ENCODE peak calls at places on chromosomes 6 and 20, in four cellular contexts. One of them, this sample, is unnamed.

GRCh38 chr20:58086763-58087566 is 141.5 kb downstream of the ANKRD60 start:
- DNase-seq in Panc1: peak; percentile 38
- DNase-seq in K562: peak; percentile 43
- DNase-seq in HepG2: peak; percentile 51
- DNase-seq in this sample: peak; percentile 16

GRCh38 chr20:25706793-25707192 is 10.1 kb upstream of the ZNF337 start:
- DNase-seq in HepG2: no peak
- DNase-seq in Panc1: no peak
- DNase-seq in K562: no peak
- DNase-seq in this sample: no peak

GRCh38 chr6:136365781-136366354 is 76.2 kb upstream of the BCLAF1 start:
- DNase-seq in K562: no peak
- DNase-seq in Panc1: no peak
- DNase-seq in HepG2: no peak
- DNase-seq in this sample: no peak

GRCh38 chr6:10138917-10139316 is 276.0 kb downstream of the TFAP2A start:
- DNase-seq in HepG2: no peak
- DNase-seq in Panc1: no peak
- DNase-seq in K562: no peak
- DNase-seq in this sample: no peak

GRCh38 chr20:12700701-12701100 is 308.1 kb upstream of the SPTLC3 start:
- DNase-seq in Panc1: no peak
- DNase-seq in HepG2: no peak
- DNase-seq in K562: no peak
- DNase-seq in this sample: no peak

GRCh38 chr20:20195011-20195705 is 142.8 kb downstream of the CFAP61 start:
- DNase-seq in HepG2: no peak
- DNase-seq in K562: no peak
- DNase-seq in Panc1: no peak
- DNase-seq in this sample: no peak

GRCh38 chr6:170100046-170100445 is 190.8 kb downstream of the DLL1 start:
- DNase-seq in Panc1: no peak
- DNase-seq in K562: no peak
- DNase-seq in HepG2: no peak
- DNase-seq in this sample: no peak

GRCh38 chr20:6702144-6702543 is 65.3 kb upstream of the BMP2 start:
- DNase-seq in HepG2: no peak
- DNase-seq in K562: no peak
- DNase-seq in Panc1: no peak
- DNase-seq in this sample: no peak

GRCh38 chr6:88302769-88303230 is 136.7 kb upstream of the CNR1 start:
- DNase-seq in Panc1: no peak
- DNase-seq in HepG2: no peak
- DNase-seq in K562: no peak
- DNase-seq in this sample: no peak

GRCh38 chr20:48824830-48825550 is 2.8 kb downstream of the PREX1 start:
- DNase-seq in HepG2: no peak
- DNase-seq in K562: no peak
- DNase-seq in Panc1: no peak
- DNase-seq in this sample: no peak

GRCh38 chr6:136508701-136509387 is 41.4 kb downstream of the MAP7 start:
- DNase-seq in K562: no peak
- DNase-seq in HepG2: no peak
- DNase-seq in Panc1: no peak
- DNase-seq in this sample: no peak

GRCh38 chr6:37668251-37668650 is 29.4 kb downstream of the MDGA1 start:
- DNase-seq in K562: no peak
- DNase-seq in HepG2: peak; percentile 10
- DNase-seq in Panc1: no peak
- DNase-seq in this sample: no peak

GRCh38 chr20:51163996-51164600 is 141.2 kb upstream of the KCNG1 start:
- DNase-seq in Panc1: no peak
- DNase-seq in HepG2: no peak
- DNase-seq in K562: no peak
- DNase-seq in this sample: no peak
- TF ChIP-seq TCF7L2 in Panc1: no peak
- TF ChIP-seq TCF7L2 in HepG2: no peak
- TF ChIP-seq TCF7L2 in K562: no peak
- TF ChIP-seq TCF7L2 in this sample: no peak

GRCh38 chr6:82084324-82084920 is 163.1 kb downstream of the IBTK start:
- DNase-seq in K562: no peak
- DNase-seq in Panc1: no peak
- DNase-seq in HepG2: peak; percentile 96
- DNase-seq in this sample: no peak

GRCh38 chr6:82080767-82081166 is 166.8 kb downstream of the IBTK start:
- DNase-seq in Panc1: no peak
- DNase-seq in K562: no peak
- DNase-seq in HepG2: no peak
- DNase-seq in this sample: no peak

GRCh38 chr6:82085701-82086100 is 161.8 kb downstream of the IBTK start:
- DNase-seq in Panc1: no peak
- DNase-seq in HepG2: no peak
- DNase-seq in K562: no peak
- DNase-seq in this sample: no peak

GRCh38 chr6:82086944-82087343 is 160.6 kb downstream of the IBTK start:
- DNase-seq in K562: no peak
- DNase-seq in HepG2: peak; percentile 81
- DNase-seq in Panc1: no peak
- DNase-seq in this sample: no peak

GRCh38 chr6:82083646-82084045 is 163.9 kb downstream of the IBTK start:
- DNase-seq in HepG2: no peak
- DNase-seq in Panc1: no peak
- DNase-seq in K562: no peak
- DNase-seq in this sample: no peak
- TF ChIP-seq POLR2AphosphoS5 in HepG2: no peak
- TF ChIP-seq POLR2AphosphoS5 in Panc1: no peak
- TF ChIP-seq POLR2AphosphoS5 in K562: no peak
- TF ChIP-seq POLR2AphosphoS5 in this sample: no peak

DNA sequence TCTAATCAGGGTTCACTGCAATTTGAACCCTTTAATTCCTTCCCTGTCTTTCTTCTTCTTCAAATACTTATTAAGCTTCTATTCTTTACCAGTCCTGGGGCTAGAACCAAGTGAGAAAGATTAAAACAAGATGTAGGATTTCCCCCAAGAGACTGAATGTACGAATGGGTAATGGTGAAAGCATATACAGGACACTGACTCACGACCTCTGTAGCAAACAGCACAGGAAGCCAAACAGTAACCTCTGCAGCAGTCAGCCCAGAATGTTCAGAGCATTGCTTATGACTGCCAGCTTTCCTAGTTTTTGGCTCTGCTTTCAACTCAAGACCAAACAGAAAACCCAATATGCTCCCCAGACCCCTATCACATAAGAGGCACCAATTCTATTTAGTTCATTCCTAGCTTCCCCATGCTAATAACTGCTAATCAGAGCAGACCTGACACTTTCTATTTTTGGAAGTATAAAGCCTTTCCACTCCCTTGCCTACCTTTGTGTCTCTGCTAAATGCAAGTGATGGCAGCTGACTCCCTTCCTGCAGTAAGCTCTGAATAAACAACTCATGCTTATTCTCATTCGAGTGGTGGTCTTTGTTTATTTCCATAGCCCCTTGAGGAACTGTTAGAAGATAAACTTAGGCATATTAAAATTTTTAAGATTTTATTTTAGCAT is 690.6 kb downstream of the EPM2A start:
- DNase-seq in Panc1: no peak
- DNase-seq in K562: no peak
- DNase-seq in HepG2: no peak
- DNase-seq in this sample: no peak
- TF ChIP-seq TCF7L2 in Panc1: no peak
- TF ChIP-seq TCF7L2 in K562: no peak
- TF ChIP-seq TCF7L2 in HepG2: no peak
- TF ChIP-seq TCF7L2 in this sample: no peak

GRCh38 chr20:34600892-34601653 is 42.6 kb downstream of the MAP1LC3A start:
- DNase-seq in K562: no peak
- DNase-seq in Panc1: no peak
- DNase-seq in HepG2: no peak
- DNase-seq in this sample: no peak

DNA sequence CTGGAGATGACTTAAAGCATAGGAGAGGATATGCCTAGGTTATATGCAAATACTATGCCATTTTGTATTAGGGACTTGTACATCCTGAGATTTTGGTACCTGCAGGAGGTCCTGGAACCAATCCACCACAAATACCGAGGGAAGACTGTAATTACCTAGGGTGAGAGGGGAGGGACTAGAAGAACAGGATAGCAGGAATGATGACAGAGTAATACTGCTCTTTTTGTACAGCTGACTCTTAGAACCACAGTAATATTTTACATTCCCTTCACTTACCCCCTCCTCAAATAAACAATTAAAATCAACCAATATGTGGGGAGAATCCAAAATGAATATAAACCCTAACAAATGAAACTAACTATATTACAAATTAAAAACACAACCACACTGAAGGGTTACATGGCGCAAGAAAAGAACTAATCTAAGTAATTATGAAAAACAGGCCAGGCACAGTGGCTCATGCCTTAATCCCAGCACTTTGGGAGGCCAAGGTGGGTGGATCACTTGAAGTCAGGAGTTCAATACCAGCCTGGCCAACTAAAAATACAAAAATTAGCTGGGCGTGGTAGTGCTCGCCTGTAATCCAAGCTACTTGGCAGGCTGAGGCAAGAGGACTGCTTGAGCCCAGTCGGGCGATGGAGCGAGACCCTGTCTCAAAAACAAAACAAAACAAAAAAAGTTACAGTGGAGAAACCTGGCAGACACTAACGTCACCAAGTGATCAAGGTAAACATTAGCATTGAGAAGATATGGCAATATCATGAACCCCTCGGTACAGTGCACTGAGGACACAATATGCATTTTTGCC is 37.1 kb downstream of the MAP1LC3A start:
- DNase-seq in HepG2: no peak
- DNase-seq in K562: no peak
- DNase-seq in Panc1: no peak
- DNase-seq in this sample: no peak
- TF ChIP-seq POLR2AphosphoS5 in HepG2: no peak
- TF ChIP-seq POLR2AphosphoS5 in K562: no peak
- TF ChIP-seq POLR2AphosphoS5 in Panc1: no peak
- TF ChIP-seq POLR2AphosphoS5 in this sample: no peak

DNA sequence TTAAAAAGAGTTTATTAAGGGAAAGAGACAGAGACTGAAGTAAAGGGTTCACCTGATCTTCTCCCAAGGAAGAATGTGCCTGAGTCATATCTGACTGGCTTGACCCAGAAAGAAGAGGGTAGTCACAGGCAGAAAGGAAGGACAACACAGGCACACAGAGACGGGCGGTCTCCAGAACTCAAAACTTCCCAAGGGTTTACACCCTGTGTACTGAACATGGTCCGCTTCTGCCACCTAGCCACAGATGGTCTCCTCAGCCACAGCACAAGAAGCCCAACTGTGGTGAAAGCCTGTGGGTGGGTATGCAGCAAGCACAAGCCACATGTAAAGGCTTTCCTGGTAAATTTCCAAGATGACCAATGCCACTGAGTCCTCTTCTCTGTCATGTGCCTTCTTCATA is 17.2 kb downstream of the UNC5CL start:
- DNase-seq in Panc1: no peak
- DNase-seq in HepG2: peak; percentile 71
- DNase-seq in K562: no peak
- DNase-seq in this sample: no peak
- TF ChIP-seq TCF7L2 in Panc1: no peak
- TF ChIP-seq TCF7L2 in HepG2: no peak
- TF ChIP-seq TCF7L2 in K562: no peak
- TF ChIP-seq TCF7L2 in this sample: no peak

GRCh38 chr6:56047931-56048520 is 172.6 kb upstream of the BMP5 start:
- DNase-seq in Panc1: peak; percentile 41
- DNase-seq in HepG2: no peak
- DNase-seq in K562: no peak
- DNase-seq in this sample: no peak

GRCh38 chr6:56048601-56049000 is 173.2 kb upstream of the BMP5 start:
- DNase-seq in K562: no peak
- DNase-seq in HepG2: no peak
- DNase-seq in Panc1: no peak
- DNase-seq in this sample: no peak

GRCh38 chr6:56043076-56043475 is 167.7 kb upstream of the BMP5 start:
- DNase-seq in HepG2: no peak
- DNase-seq in Panc1: no peak
- DNase-seq in K562: no peak
- DNase-seq in this sample: no peak

GRCh38 chr6:56043761-56044160 is 168.4 kb upstream of the BMP5 start:
- DNase-seq in K562: no peak
- DNase-seq in Panc1: no peak
- DNase-seq in HepG2: no peak
- DNase-seq in this sample: no peak

DNA sequence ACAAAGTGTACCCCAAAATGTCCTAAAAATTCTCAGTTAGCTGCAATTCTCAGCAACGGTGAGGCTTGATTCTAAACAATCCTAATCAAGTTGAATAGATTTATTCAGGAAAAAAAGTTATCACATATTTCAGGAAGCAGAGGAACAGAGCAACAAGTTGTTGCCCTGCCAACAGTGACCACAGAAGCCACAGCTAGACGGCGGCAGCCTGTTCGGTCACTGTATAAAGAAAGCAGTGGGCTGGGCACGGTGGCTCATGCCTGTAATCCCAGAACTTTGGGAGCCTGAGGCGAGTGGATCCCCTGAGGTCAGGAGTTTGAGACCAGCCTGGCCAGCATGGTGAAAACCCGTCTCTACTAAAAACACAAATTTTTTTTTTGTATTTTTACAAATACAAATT is 171.2 kb upstream of the BMP5 start:
- DNase-seq in Panc1: no peak
- DNase-seq in K562: no peak
- DNase-seq in HepG2: no peak
- DNase-seq in this sample: no peak
- TF ChIP-seq POLR2AphosphoS5 in Panc1: no peak
- TF ChIP-seq POLR2AphosphoS5 in K562: no peak
- TF ChIP-seq POLR2AphosphoS5 in HepG2: no peak
- TF ChIP-seq POLR2AphosphoS5 in this sample: no peak

DNA sequence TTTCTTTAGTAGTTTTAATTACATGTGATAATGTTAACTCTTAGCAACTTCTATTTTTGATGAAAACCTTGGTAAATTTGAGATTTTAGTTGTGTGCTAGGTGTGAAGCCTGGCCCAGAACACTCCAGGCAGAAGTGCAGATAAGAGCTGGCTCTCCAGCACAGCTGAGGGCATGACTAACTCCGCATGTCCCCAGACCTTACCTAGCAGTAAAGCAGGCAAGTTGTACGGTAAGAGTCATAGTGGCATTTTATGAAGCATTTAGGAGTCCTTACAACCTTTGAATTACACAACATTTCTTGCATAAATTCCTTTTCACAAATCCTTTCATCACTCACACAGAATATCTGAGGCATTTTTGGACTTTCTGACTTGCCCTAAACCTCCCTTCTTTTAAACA is 67.2 kb downstream of the OPRM1 start:
- DNase-seq in Panc1: no peak
- DNase-seq in K562: no peak
- DNase-seq in HepG2: no peak
- DNase-seq in this sample: no peak
- TF ChIP-seq TCF7L2 in Panc1: no peak
- TF ChIP-seq TCF7L2 in K562: no peak
- TF ChIP-seq TCF7L2 in HepG2: no peak
- TF ChIP-seq TCF7L2 in this sample: no peak